ENCODE peak calls at places on chromosomes 16 and 17, in six cellular contexts. O is activated CD8-positive, alpha-beta T cell treated with anti-CD3 and anti-CD28 coated beads, Interleukin-2, amount 10 ng/mL, durations not matched to agents 7 days and 5 days; U is A549; M is left ventricle myocardium inferior; N is left colon; V is fibroblast of the conjunctiva. H is an unnamed sample.

GRCh38 chr17:14052886-14053615 is 16.3 kb upstream of the COX10 start:
- DNase-seq in V (no peak), M (no peak), N (no peak), O (no peak), U (no peak), H (no peak)

GRCh38 chr17:58056476-58056875 is 26.7 kb upstream of the DYNLL2 start:
- DNase-seq in U (no peak), V (no peak), O (no peak), N (no peak), M (no peak), H (no peak)

GRCh38 chr16:49959552-49960277 is 65.3 kb upstream of the CNEP1R1 start:
- DNase-seq in U (no peak), V (no peak), N (no peak), O (no peak), M (no peak), H (peak; percentile 1)

GRCh38 chr17:81537343-81537855 is 9.2 kb downstream of the FSCN2 start:
- DNase-seq in N (peak; percentile 73), O (peak; percentile 39), V (no peak), U (peak; percentile 67), M (no peak), H (no peak)

GRCh38 chr16:180101-180920 is at the start of gene HBQ1:
- DNase-seq in M (peak; percentile 17), V (no peak), O (peak; percentile 38), U (peak; percentile 51), N (no peak), H (no peak)

GRCh38 chr17:75268931-75269330 is 2.1 kb downstream of the MIF4GD start:
- DNase-seq in M (no peak), V (no peak), N (no peak), U (no peak), O (no peak), H (peak; percentile 98)

GRCh38 chr17:7806592-7806991 is 27.4 kb upstream of the KDM6B start:
- DNase-seq in V (no peak), N (no peak), O (no peak), U (no peak), M (no peak), H (peak; percentile 81)

GRCh38 chr16:13110124-13110796 is 208.9 kb downstream of the SHISA9 start:
- DNase-seq in U (peak; percentile 54), M (no peak), V (no peak), O (no peak), N (no peak), H (no peak)

GRCh38 chr16:23206986-23207385 is 24.4 kb downstream of the SCNN1G start:
- DNase-seq in V (no peak), N (no peak), M (no peak), O (no peak), U (no peak), H (no peak)

GRCh38 chr17:83176956-83177583 is 97.7 kb downstream of the METRNL start:
- DNase-seq in N (no peak), M (no peak), V (no peak), U (no peak), O (peak; percentile 15), H (no peak)

GRCh38 chr17:74373838-74374606 is 6.7 kb downstream of the GPR142 start:
- DNase-seq in O (no peak), M (peak; percentile 25), U (peak; percentile 45), V (no peak), N (peak; percentile 56), H (no peak)

GRCh38 chr16:9091867-9092281 is 430 bp downstream of the HAPSTR1 start:
- DNase-seq in N (peak; percentile 72), O (peak; percentile 51), M (peak; percentile 49), U (peak; percentile 37), V (no peak), H (no peak)

GRCh38 chr17:78013683-78014467 is 55.4 kb downstream of the TNRC6C start:
- DNase-seq in O (peak; percentile 74), M (no peak), U (peak; percentile 73), V (peak; percentile 79), N (no peak), H (peak; percentile 60)

GRCh38 chr17:44556114-44556853 is 1.0 kb upstream of the FZD2 start:
- DNase-seq in M (peak; percentile 19), U (peak; percentile 74), V (peak; percentile 43), O (peak; percentile 46), N (peak; percentile 36), H (peak; percentile 82)

GRCh38 chr17:59373879-59374495 is 42.5 kb downstream of the YPEL2 start:
- DNase-seq in V (peak; percentile 91), U (no peak), O (no peak), M (no peak), N (no peak), H (peak; percentile 82)

GRCh38 chr16:73713817-73714495 is 582.7 kb upstream of the PSMD7 start:
- DNase-seq in O (no peak), V (peak; percentile 1), U (peak; percentile 29), M (no peak), N (peak; percentile 49), H (no peak)

GRCh38 chr16:20849587-20850390 is 43.5 kb downstream of the REXO5 start:
- DNase-seq in M (peak; percentile 73), U (peak; percentile 66), V (peak; percentile 55), N (peak; percentile 78), O (peak; percentile 69), H (peak; percentile 69)

GRCh38 chr16:29663020-29663828 is at the start of gene SPN:
- DNase-seq in M (no peak), N (peak; percentile 31), V (no peak), O (peak; percentile 73), U (no peak), H (peak; percentile 86)

GRCh38 chr17:27430383-27430840 is 25.8 kb upstream of the KSR1 start:
- DNase-seq in M (no peak), V (no peak), U (no peak), N (no peak), O (no peak), H (no peak)

GRCh38 chr16:60740033-60740696 is 1296.1 kb downstream of the CDH8 start:
- DNase-seq in N (no peak), U (no peak), O (no peak), V (no peak), M (no peak), H (no peak)

GRCh38 chr16:28279006-28279405 is 13.3 kb upstream of the SBK1 start:
- DNase-seq in O (peak; percentile 42), N (no peak), M (no peak), U (no peak), V (no peak), H (peak; percentile 7)

GRCh38 chr17:43200127-43200526 is 11.5 kb upstream of the TMEM106A start:
- DNase-seq in O (no peak), V (no peak), N (no peak), U (no peak), M (no peak), H (no peak)

GRCh38 chr17:68588362-68588761 is 12.8 kb downstream of the FAM20A start:
- DNase-seq in U (no peak), O (no peak), M (no peak), N (no peak), V (no peak), H (no peak)

GRCh38 chr16:25700547-25700946 is 8.8 kb downstream of the HS3ST4 start:
- DNase-seq in M (no peak), O (no peak), V (no peak), U (no peak), N (no peak), H (no peak)

GRCh38 chr17:27384721-27385120 is 71.5 kb upstream of the KSR1 start:
- DNase-seq in M (no peak), N (no peak), U (no peak), V (no peak), O (no peak), H (no peak)

GRCh38 chr16:261031-261691 is 14.6 kb downstream of the RGS11 start:
- DNase-seq in M (no peak), N (no peak), U (no peak), O (no peak), V (no peak), H (no peak)

GRCh38 chr17:12089809-12090384 is 69.2 kb downstream of the MAP2K4 start:
- DNase-seq in N (no peak), U (peak; percentile 20), V (no peak), M (no peak), O (no peak), H (peak; percentile 39)